ENCODE peak calls at places on chromosomes 7 and 10, in nine cellular contexts. U is myocyte; J is neuronal stem cell; S is T-helper 2 cell treated with Interferon-gamma antibody and Interleukin-4, amounts not matched to agents 5 μg/mL and 100 μg/mL, for 36 hours; E is kidney tubule cell; F is heart right ventricle; T is AG09319; C is mammary epithelial cell; X is activated CD4-positive, CD25-positive, alpha-beta regulatory T cell treated with anti-CD3 and anti-CD28 coated beads, Interleukin-2, amount 50 U/mL, for 72 hours. L is an unnamed sample.

GRCh38 chr7:134351424-134351823 is 34.7 kb upstream of the SLC35B4 start:
- DNase-seq in U (no peak), J (no peak), S (no peak), E (peak), F (no peak), T (no peak), C (no peak), X (no peak), L (no peak)

GRCh38 chr7:124276005-124276606 is 243.2 kb upstream of the TMEM229A start:
- DNase-seq in U (no peak), J (no peak), S (no peak), E (peak), F (no peak), T (no peak), C (peak), X (no peak), L (no peak)

GRCh38 chr7:43669286-43670081 is 59.8 kb downstream of the COA1 start:
- DNase-seq in U (no peak), J (no peak), S (peak), E (peak), F (no peak), T (no peak), C (no peak), X (peak), L (no peak)

GRCh38 chr7:147547252-147547897 is 1043.2 kb upstream of the C7orf33 start:
- DNase-seq in U (peak), J (no peak), S (no peak), E (peak), F (no peak), T (no peak), C (peak), X (no peak), L (no peak)

GRCh38 chr7:106659369-106659962 is 1.5 kb downstream of the CCDC71L start:
- DNase-seq in U (no peak), J (no peak), S (no peak), E (no peak), F (no peak), T (no peak), C (no peak), X (no peak), L (no peak)

GRCh38 chr7:54985405-54986360 is 33.1 kb upstream of the EGFR start:
- DNase-seq in U (peak), J (no peak), S (no peak), E (peak), F (no peak), T (peak), C (peak), X (no peak), L (no peak)

GRCh38 chr7:135979674-135980660 is 2.8 kb upstream of the MTPN start:
- DNase-seq in U (peak), J (no peak), S (no peak), E (peak), F (no peak), T (no peak), C (peak), X (no peak), L (no peak)

GRCh38 chr7:92790987-92791386 is 45.4 kb downstream of the CDK6 start:
- DNase-seq in U (peak), J (no peak), S (no peak), E (peak), F (no peak), T (no peak), C (peak), X (no peak), L (no peak)

GRCh38 chr7:19665399-19666008 is 43.3 kb downstream of the POLR1F start:
- DNase-seq in U (peak), J (no peak), S (no peak), E (peak), F (no peak), T (peak), C (peak), X (no peak), L (no peak)

GRCh38 chr10:110803830-110804338 is 67.8 kb upstream of the PDCD4 start:
- DNase-seq in U (peak), J (peak), S (no peak), E (peak), F (peak), T (peak), C (peak), X (no peak), L (no peak)

GRCh38 chr10:97046426-97047072 is 139.2 kb downstream of the SLIT1 start:
- DNase-seq in U (no peak), J (no peak), S (no peak), E (no peak), F (no peak), T (no peak), C (no peak), X (no peak), L (no peak)

GRCh38 chr10:91415816-91416215 is 5.7 kb downstream of the HECTD2 start:
- DNase-seq in U (no peak), J (no peak), S (no peak), E (no peak), F (no peak), T (no peak), C (no peak), X (no peak), L (no peak)

GRCh38 chr7:156222611-156223010 is 410.3 kb upstream of the SHH start:
- DNase-seq in U (no peak), J (no peak), S (no peak), E (no peak), F (no peak), T (no peak), C (no peak), X (no peak), L (peak)

GRCh38 chr10:22253578-22253882 is 35.7 kb upstream of the EBLN1 start:
- DNase-seq in U (no peak), J (no peak), S (no peak), E (peak), F (peak), T (no peak), C (no peak), X (peak), L (no peak)

GRCh38 chr10:70563230-70563629 is 39.3 kb downstream of the PRF1 start:
- DNase-seq in U (no peak), J (no peak), S (no peak), E (no peak), F (no peak), T (no peak), C (no peak), X (no peak), L (peak)

GRCh38 chr10:131546086-131546810 is 234.7 kb upstream of the TCERG1L start:
- DNase-seq in U (no peak), J (no peak), S (no peak), E (peak), F (no peak), T (no peak), C (no peak), X (no peak), L (no peak)

GRCh38 chr10:123287594-123288247 is 133.5 kb downstream of the BUB3 start:
- DNase-seq in U (no peak), J (no peak), S (peak), E (peak), F (no peak), T (no peak), C (peak), X (peak), L (no peak)

GRCh38 chr7:43834463-43835251 is 34.7 kb downstream of the MRPS24 start:
- DNase-seq in U (no peak), J (no peak), S (peak), E (peak), F (no peak), T (no peak), C (peak), X (peak), L (no peak)

GRCh38 chr10:17206210-17206709 is 4.8 kb upstream of the TRDMT1 start:
- DNase-seq in U (peak), J (no peak), S (peak), E (peak), F (no peak), T (no peak), C (peak), X (no peak), L (no peak)

GRCh38 chr10:71063431-71063830 is 148.9 kb upstream of the UNC5B start:
- DNase-seq in U (no peak), J (no peak), S (no peak), E (no peak), F (no peak), T (no peak), C (no peak), X (no peak), L (no peak)

GRCh38 chr10:43093423-43094090 is 16.7 kb downstream of the RET start:
- DNase-seq in U (peak), J (no peak), S (no peak), E (no peak), F (no peak), T (no peak), C (peak), X (no peak), L (no peak)

GRCh38 chr7:39587393-39587792 is 21.2 kb downstream of the YAE1 start:
- DNase-seq in U (peak), J (no peak), S (no peak), E (peak), F (no peak), T (no peak), C (peak), X (no peak), L (no peak)

GRCh38 chr10:124415210-124415609 is 3.5 kb downstream of the OAT start:
- DNase-seq in U (no peak), J (no peak), S (no peak), E (no peak), F (no peak), T (no peak), C (no peak), X (no peak), L (peak)

L was measured in suprapubic skin.